ENCODE peak calls at places on chromosomes 1 and 21, in nine cellular contexts. X is activated gamma-delta T cell treated with Interleukin-2 at 50 U/mL for 16 hours; U is activated CD4-positive, CD25-positive, alpha-beta regulatory T cell treated with anti-CD3 and anti-CD28 coated beads, Interleukin-2, amount 50 U/mL, for 16 hours; J is NCI-H2081; Z is NCI-H446 treated with DMSO at 0.1 percent for 48 hours; D is AG04450; O is stimulated activated CD8-positive, alpha-beta memory T cell treated with anti-CD3 and anti-CD28 coated beads, Interleukin-15, amount 100 ng/mL, for 4 hours; R is testis; V is stimulated activated CD4-positive, alpha-beta T cell treated with anti-CD3 and anti-CD28 coated beads, Interleukin-1b, Interleukin-23, amount 100 ng/mL, for 48 hours. H is an unnamed sample.

GRCh38 chr1:46285730-46286477 is 17.5 kb downstream of the LRRC41 start:
- DNase-seq in Z (peak), R (no peak), X (peak), J (no peak), V (peak), D (no peak), U (no peak), O (no peak), H (no peak)

GRCh38 chr21:8991968-8992621 is 1529.3 kb upstream of the TPTE start:
- DNase-seq in D (no peak), J (no peak), V (no peak), X (no peak), O (no peak), Z (no peak), U (no peak), R (no peak), H (no peak)

GRCh38 chr1:50917128-50917795 is 42.8 kb downstream of the FAF1 start:
- DNase-seq in O (no peak), Z (no peak), R (no peak), J (no peak), D (no peak), V (no peak), X (no peak), U (no peak), H (no peak)

GRCh38 chr1:26177182-26177684 is at the start of gene CNKSR1:
- DNase-seq in R (no peak), V (peak), Z (no peak), U (no peak), X (no peak), D (no peak), O (no peak), J (peak), H (no peak)

GRCh38 chr1:59125711-59126320 is 171.1 kb upstream of the FGGY start:
- DNase-seq in Z (no peak), R (no peak), X (no peak), V (peak), J (no peak), U (no peak), O (no peak), D (no peak), H (peak)

GRCh38 chr1:198678301-198678836 is 39.5 kb downstream of the PTPRC start:
- DNase-seq in D (no peak), V (peak), J (no peak), X (peak), U (no peak), Z (no peak), O (no peak), R (no peak), H (no peak)

GRCh38 chr1:161299347-161299746 is 10.4 kb downstream of the MPZ start:
- DNase-seq in J (no peak), D (no peak), Z (no peak), O (no peak), X (no peak), V (no peak), U (no peak), R (no peak), H (no peak)

GRCh38 chr1:48202030-48202752 is 20.3 kb upstream of the SLC5A9 start:
- DNase-seq in X (peak), R (peak), J (peak), O (peak), Z (peak), U (peak), V (peak), D (peak), H (peak)

GRCh38 chr1:41468082-41468762 is 16.3 kb downstream of the EDN2 start:
- DNase-seq in O (no peak), R (no peak), J (no peak), V (no peak), Z (no peak), U (no peak), D (no peak), X (no peak), H (no peak)

GRCh38 chr1:109749221-109749620 is 8.4 kb upstream of the GSTM3 start:
- DNase-seq in O (no peak), X (no peak), J (no peak), U (no peak), V (no peak), Z (no peak), D (no peak), R (no peak), H (no peak)

GRCh38 chr1:75908717-75909152 is 23.5 kb downstream of the ASB17 start:
- DNase-seq in Z (peak), R (peak), U (no peak), D (peak), V (no peak), O (no peak), J (peak), X (no peak), H (peak)

GRCh38 chr1:31861346-31861745 is 45.5 kb upstream of the SPOCD1 start:
- DNase-seq in J (no peak), D (no peak), X (no peak), R (no peak), U (no peak), O (no peak), Z (no peak), V (no peak), H (no peak)